ENCODE peak calls at places on chromosomes 12 and 14, in nine cellular contexts. Q, J, D, B, M, A, F, R and E are unnamed samples.

GRCh38 chr14:61811882-61812346 is 49.7 kb downstream of the SNAPC1 start:
- DNase-seq in Q (no peak), J (no peak), D (no peak), B (no peak), M (no peak), A (no peak), F (no peak), R (peak; percentile 47), E (no peak)

GRCh38 chr14:92693998-92694780 is 54.2 kb downstream of the LGMN start:
- DNase-seq in Q (no peak), J (no peak), D (no peak), B (no peak), M (no peak), A (peak; percentile 45), F (no peak), R (no peak), E (peak; percentile 12)

GRCh38 chr12:25518512-25518911 is 34.6 kb downstream of the LMNTD1 start:
- DNase-seq in Q (no peak), J (peak; percentile 43), D (no peak), B (no peak), M (no peak), A (no peak), F (peak; percentile 61), R (no peak), E (no peak)

GRCh38 chr12:127214196-127214595 is 1052.8 kb upstream of the TMEM132C start:
- DNase-seq in Q (no peak), J (no peak), D (no peak), B (no peak), M (no peak), A (no peak), F (no peak), R (no peak), E (no peak)

GRCh38 chr12:113949321-113950305 is 16.5 kb downstream of the RBM19 start:
- DNase-seq in Q (no peak), J (no peak), D (no peak), B (no peak), M (no peak), A (no peak), F (no peak), R (no peak), E (no peak)

GRCh38 chr12:3683670-3684069 is 69.2 kb downstream of the CRACR2A start:
- DNase-seq in Q (no peak), J (peak; percentile 17), D (no peak), B (no peak), M (no peak), A (no peak), F (peak; percentile 31), R (no peak), E (peak; percentile 41)

GRCh38 chr14:55285048-55285652 is 13.9 kb downstream of the FBXO34 start:
- DNase-seq in Q (no peak), J (no peak), D (no peak), B (no peak), M (no peak), A (no peak), F (no peak), R (no peak), E (no peak)

GRCh38 chr12:132444957-132445883 is 44.7 kb upstream of the FBRSL1 start:
- DNase-seq in Q (peak; percentile 78), J (no peak), D (peak; percentile 39), B (peak; percentile 51), M (peak; percentile 90), A (no peak), F (no peak), R (no peak), E (no peak)

GRCh38 chr12:17579148-17580026 is 510.6 kb downstream of the RERGL start:
- DNase-seq in Q (no peak), J (no peak), D (no peak), B (no peak), M (no peak), A (no peak), F (no peak), R (peak; percentile 12), E (no peak)

GRCh38 chr12:109783965-109784244 is 49.3 kb downstream of the TRPV4 start:
- DNase-seq in Q (no peak), J (no peak), D (no peak), B (no peak), M (no peak), A (no peak), F (no peak), R (no peak), E (no peak)

GRCh38 chr14:39368261-39368959 is 63.8 kb downstream of the FBXO33 start:
- DNase-seq in Q (peak; percentile 60), J (peak; percentile 81), D (peak; percentile 25), B (peak; percentile 26), M (peak; percentile 40), A (peak; percentile 64), F (peak; percentile 78), R (peak; percentile 63), E (peak; percentile 82)

GRCh38 chr14:106848330-106849121 is 1322.1 kb downstream of the TMEM121 start:
- DNase-seq in Q (peak; percentile 49), J (no peak), D (no peak), B (no peak), M (no peak), A (peak; percentile 26), F (no peak), R (no peak), E (no peak)

GRCh38 chr12:94078138-94078723 is 70.1 kb upstream of the PLXNC1 start:
- DNase-seq in Q (no peak), J (no peak), D (no peak), B (no peak), M (no peak), A (no peak), F (no peak), R (no peak), E (no peak)

GRCh38 chr14:96264200-96264553 is 8.2 kb downstream of the BDKRB1 start:
- DNase-seq in Q (no peak), J (no peak), D (no peak), B (no peak), M (no peak), A (no peak), F (no peak), R (no peak), E (no peak)

GRCh38 chr12:48197549-48197966 is 5.5 kb downstream of the OR10AD1 start:
- DNase-seq in Q (no peak), J (peak; percentile 39), D (no peak), B (no peak), M (no peak), A (peak; percentile 52), F (no peak), R (peak; percentile 27), E (peak; percentile 62)

GRCh38 chr12:130508847-130509246 is 171.2 kb downstream of the PIWIL1 start:
- DNase-seq in Q (no peak), J (no peak), D (no peak), B (no peak), M (no peak), A (no peak), F (no peak), R (no peak), E (no peak)

GRCh38 chr12:86170051-86170450 is 86.1 kb downstream of the MGAT4C start:
- DNase-seq in Q (no peak), J (no peak), D (no peak), B (no peak), M (no peak), A (no peak), F (no peak), R (no peak), E (no peak)

GRCh38 chr12:25301798-25302197 is 51.1 kb upstream of the KRAS start:
- DNase-seq in Q (no peak), J (no peak), D (no peak), B (no peak), M (no peak), A (no peak), F (peak; percentile 75), R (no peak), E (no peak)

GRCh38 chr14:93285048-93285447 is 47.8 kb downstream of the BTBD7 start:
- DNase-seq in Q (no peak), J (peak; percentile 52), D (no peak), B (no peak), M (no peak), A (no peak), F (peak; percentile 31), R (no peak), E (no peak)

GRCh38 chr12:18158774-18159557 is 69.0 kb upstream of the RERGL start:
- DNase-seq in Q (peak; percentile 11), J (peak; percentile 19), D (no peak), B (no peak), M (peak; percentile 13), A (peak; percentile 41), F (peak; percentile 25), R (peak; percentile 45), E (peak; percentile 64)